ENCODE peak calls at places on chromosomes 13 and 19, in five cellular contexts. P is cardiac muscle cell; M is neuronal stem cell; J is effector memory CD4-positive, alpha-beta T cell; R is heart right ventricle. S is an unnamed sample.
A peak's percentile ranks its signal among the peaks of the same experiment; 100 is the strongest.

GRCh38 chr19:14848822-14849221 is at the start of gene OR7A10:
- DNase-seq in P (no peak), M (no peak), J (no peak), R (no peak), S (no peak)

GRCh38 chr13:100454876-100455275 is 133.7 kb downstream of the GGACT start:
- DNase-seq in P (peak; percentile 45), M (no peak), J (no peak), R (no peak), S (peak; percentile 52)

GRCh38 chr19:23762884-23763711 is 4.4 kb upstream of the ZNF681 start:
- DNase-seq in P (peak; percentile 72), M (peak; percentile 83), J (peak; percentile 82), R (peak; percentile 82), S (peak; percentile 70)

GRCh38 chr13:91031508-91031907 is 316.0 kb upstream of the MIR17HG start:
- DNase-seq in P (no peak), M (no peak), J (no peak), R (no peak), S (no peak)

GRCh38 chr13:70893832-70894231 is 785.6 kb upstream of the KLHL1 start:
- DNase-seq in P (no peak), M (no peak), J (no peak), R (no peak), S (no peak)

GRCh38 chr13:67554296-67554695 is 324.2 kb upstream of the PCDH9 start:
- DNase-seq in P (no peak), M (no peak), J (no peak), R (no peak), S (no peak)

GRCh38 chr19:12922959-12923358 is 3.9 kb upstream of the SYCE2 start:
- DNase-seq in P (no peak), M (no peak), J (no peak), R (no peak), S (no peak)

GRCh38 chr19:49362048-49362925 is at the start of gene TEAD2:
- DNase-seq in P (peak; percentile 65), M (peak; percentile 75), J (no peak), R (peak; percentile 90), S (peak; percentile 76)

GRCh38 chr19:30388819-30389218 is 16.6 kb downstream of the ZNF536 start:
- DNase-seq in P (no peak), M (no peak), J (no peak), R (no peak), S (no peak)

GRCh38 chr13:67147257-67148218 is 82.6 kb downstream of the PCDH9 start:
- DNase-seq in P (peak; percentile 79), M (no peak), J (no peak), R (peak; percentile 15), S (no peak)

GRCh38 chr13:92221916-92222315 is 823.5 kb downstream of the GPC5 start:
- DNase-seq in P (no peak), M (no peak), J (no peak), R (no peak), S (no peak)

GRCh38 chr13:25165664-25166063 is 6.4 kb downstream of the AMER2 start:
- DNase-seq in P (no peak), M (no peak), J (no peak), R (no peak), S (no peak)

GRCh38 chr19:6773323-6773931 is 919 bp downstream of the VAV1 start:
- DNase-seq in P (no peak), M (no peak), J (peak; percentile 25), R (no peak), S (no peak)

GRCh38 chr19:46821512-46822359 is 28.9 kb downstream of the AP2S1 start:
- DNase-seq in P (no peak), M (no peak), J (peak; percentile 30), R (no peak), S (no peak)
- H3K27ac ChIP-seq in P (no peak overlapping the region), M (no peak overlapping the region), J (peak overlapping the region; percentile 62), R (no peak overlapping the region), S (no peak overlapping the region)

GRCh38 chr19:40763963-40764362 is 11.4 kb upstream of the MIA start:
- DNase-seq in P (no peak), M (no peak), J (no peak), R (no peak), S (no peak)

GRCh38 chr19:40759352-40759751 is 8.3 kb downstream of the SNRPA start:
- DNase-seq in P (no peak), M (no peak), J (no peak), R (no peak), S (no peak)

GRCh38 chr19:40758491-40758890 is 7.5 kb downstream of the SNRPA start:
- DNase-seq in P (no peak), M (no peak), J (no peak), R (no peak), S (no peak)

GRCh38 chr19:40762754-40763153 is 11.8 kb downstream of the SNRPA start:
- DNase-seq in P (no peak), M (no peak), J (no peak), R (no peak), S (no peak)
- H3K36me3 ChIP-seq in P (peaks cover 60% of the 10 kb centered on the region), M (peaks cover 69% of the 10 kb centered on the region), J (peaks cover 82% of the 10 kb centered on the region), R (peaks cover 79% of the 10 kb centered on the region), S (peaks cover 84% of the 10 kb centered on the region)

DNA sequence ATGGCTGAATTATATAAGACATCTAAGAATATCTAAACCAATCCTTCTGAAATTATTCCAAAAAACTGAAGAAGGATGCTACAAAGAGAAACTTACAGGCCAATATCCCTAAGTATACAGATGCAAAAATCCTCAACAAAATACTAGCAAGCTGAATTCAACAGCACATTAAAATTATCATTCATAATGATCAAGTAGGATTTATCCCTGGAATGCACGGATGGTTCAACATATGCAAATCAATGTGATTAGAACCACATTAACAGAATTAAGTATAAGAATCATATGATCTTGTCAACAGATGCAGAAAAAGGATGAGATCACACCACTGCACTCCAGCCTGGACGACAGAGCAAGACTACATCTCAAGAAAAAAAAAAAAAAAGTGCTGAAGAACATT is 13.3 kb downstream of the ZNF560 start:
- DNase-seq in P (no peak), M (no peak), J (no peak), R (no peak), S (no peak)
- H3K9me3 ChIP-seq in P (no peaks in the 10 kb centered on the region), M (peaks cover 12% of the 10 kb centered on the region), J (peaks cover 27% of the 10 kb centered on the region), R (no peaks in the 10 kb centered on the region), S (peaks cover 3% of the 10 kb centered on the region)

DNA sequence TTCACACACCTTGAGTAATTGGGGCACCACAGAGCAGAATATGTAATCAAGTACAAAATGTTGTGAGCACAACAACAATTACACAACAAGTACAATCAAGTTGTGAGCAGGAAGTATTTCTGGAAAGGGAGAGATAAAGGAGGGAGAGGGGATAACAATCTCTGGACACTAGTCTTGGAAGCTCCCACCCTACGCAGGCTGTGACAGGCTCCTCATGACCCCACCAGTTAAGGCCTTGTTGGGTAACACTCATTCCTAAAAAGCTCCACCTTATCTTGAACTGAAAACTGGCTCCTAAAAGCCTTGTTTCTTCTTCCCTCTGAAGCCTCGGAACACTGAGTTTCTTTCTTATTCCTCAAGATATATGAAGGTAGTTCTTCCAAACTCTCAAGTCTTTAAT is 806.0 kb downstream of the UQCRFS1 start:
- DNase-seq in P (peak; percentile 9), M (no peak), J (no peak), R (no peak), S (no peak)
- H3K27ac ChIP-seq in P (no peak overlapping the region), M (no peak overlapping the region), J (no peak overlapping the region), R (no peak overlapping the region), S (no peak overlapping the region)

DNA sequence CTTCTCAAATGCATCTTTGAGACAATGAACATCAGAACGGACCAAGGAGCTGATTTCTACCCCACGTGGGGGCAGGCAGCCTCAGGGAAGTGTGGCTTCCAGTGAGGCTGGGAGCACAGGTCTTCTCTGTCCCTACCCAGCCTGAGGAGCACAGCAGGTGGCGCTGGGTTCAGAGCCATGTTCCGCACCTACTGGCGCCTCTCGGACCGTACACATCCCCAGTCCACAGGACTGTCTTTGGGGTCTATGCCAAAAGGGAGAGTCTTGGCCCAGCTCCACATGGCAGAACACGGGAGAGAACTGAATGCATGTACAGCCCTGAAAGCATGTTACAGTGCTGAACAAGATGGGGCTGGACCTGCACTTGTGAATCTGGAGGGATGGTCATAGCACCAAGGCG is 22.6 kb downstream of the SUGP1 start:
- DNase-seq in P (no peak), M (no peak), J (no peak), R (peak; percentile 25), S (no peak)
- H3K36me3 ChIP-seq in P (peaks cover 32% of the 10 kb centered on the region), M (peaks cover 44% of the 10 kb centered on the region), J (peaks cover 42% of the 10 kb centered on the region), R (peaks cover 25% of the 10 kb centered on the region), S (peaks cover 46% of the 10 kb centered on the region)

GRCh38 chr13:41148421-41149283 is 16.1 kb upstream of the KBTBD6 start:
- DNase-seq in P (no peak), M (no peak), J (no peak), R (no peak), S (no peak)
- H3K9me3 ChIP-seq in P (peaks cover 3% of the 10 kb centered on the region), M (peaks cover 16% of the 10 kb centered on the region), J (peaks cover 24% of the 10 kb centered on the region), R (peaks cover 6% of the 10 kb centered on the region), S (peaks cover 11% of the 10 kb centered on the region)

GRCh38 chr19:3027981-3028304 is 1.1 kb downstream of the TLE2 start:
- DNase-seq in P (no peak), M (no peak), J (no peak), R (no peak), S (no peak)

GRCh38 chr19:3028305-3029069 is 593 bp downstream of the TLE2 start:
- DNase-seq in P (no peak), M (no peak), J (no peak), R (no peak), S (no peak)

GRCh38 chr19:3025516-3025890 is 3.6 kb downstream of the TLE2 start:
- DNase-seq in P (no peak), M (no peak), J (no peak), R (no peak), S (no peak)

GRCh38 chr19:3027292-3027691 is 1.8 kb downstream of the TLE2 start:
- DNase-seq in P (no peak), M (no peak), J (no peak), R (no peak), S (no peak)

DNA sequence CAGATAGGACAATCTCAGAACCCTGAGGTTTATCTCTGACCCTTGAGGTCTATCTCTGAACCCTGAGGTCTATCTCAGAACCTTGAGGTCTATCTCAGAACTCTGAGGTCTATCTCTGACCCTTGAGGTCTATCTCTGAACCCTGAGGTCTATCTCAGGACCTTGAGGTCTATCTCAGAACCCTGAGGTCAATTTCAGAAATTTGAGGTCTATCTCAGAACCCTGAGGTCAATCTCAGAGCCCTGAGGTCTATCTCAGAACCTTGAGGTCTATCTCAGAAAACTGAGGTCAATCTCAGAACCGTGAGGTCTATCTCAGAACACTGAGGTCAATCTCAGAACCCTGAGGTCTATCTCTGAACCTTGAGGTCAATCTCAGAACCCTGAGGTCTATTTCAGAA is 2.3 kb downstream of the TLE2 start:
- DNase-seq in P (no peak), M (no peak), J (no peak), R (no peak), S (no peak)
- H3K27ac ChIP-seq in P (no peak overlapping the region), M (no peak overlapping the region), J (no peak overlapping the region), R (no peak overlapping the region), S (no peak overlapping the region)

S was measured in SJSA1.